ENCODE peak calls at places on chromosomes 4 and X, in four cellular contexts. P, K, Z and L are unnamed samples.

GRCh38 chrX:40006025-40007017 is 91.4 kb downstream of the BCOR start:
- DNase-seq in P (no peak), K (peak), Z (no peak), L (peak)

GRCh38 chrX:39152106-39152649 is 350.9 kb downstream of the MID1IP1 start:
- DNase-seq in P (no peak), K (peak), Z (peak), L (peak)

GRCh38 chrX:12137982-12138365 is 299 bp upstream of the FRMPD4 start:
- DNase-seq in P (no peak), K (no peak), Z (no peak), L (no peak)

GRCh38 chr4:35793045-35793722 is 451.1 kb downstream of the ARAP2 start:
- DNase-seq in P (no peak), K (no peak), Z (no peak), L (no peak)

GRCh38 chrX:11381464-11381863 is 88.3 kb downstream of the AMELX start:
- DNase-seq in P (peak), K (peak), Z (peak), L (no peak)

GRCh38 chr4:26003072-26003471 is 89.1 kb downstream of the SMIM20 start:
- DNase-seq in P (no peak), K (no peak), Z (no peak), L (no peak)

GRCh38 chrX:148365233-148365632 is 135.2 kb upstream of the AFF2 start:
- DNase-seq in P (no peak), K (no peak), Z (no peak), L (no peak)

GRCh38 chr4:185580699-185581098 is 45.4 kb upstream of the PDLIM3 start:
- DNase-seq in P (no peak), K (no peak), Z (no peak), L (no peak)

GRCh38 chrX:33974676-33975075 is 157.4 kb downstream of the FAM47A start:
- DNase-seq in P (no peak), K (no peak), Z (no peak), L (no peak)

GRCh38 chr4:56146956-56147355 is 198.2 kb downstream of the CEP135 start:
- DNase-seq in P (no peak), K (no peak), Z (no peak), L (no peak)

GRCh38 chr4:70556856-70557255 is 35.2 kb upstream of the AMBN start:
- DNase-seq in P (no peak), K (no peak), Z (no peak), L (no peak)

GRCh38 chr4:171629737-171630136 is 183.5 kb upstream of the GALNTL6 start:
- DNase-seq in P (no peak), K (no peak), Z (no peak), L (no peak)

GRCh38 chr4:152480901-152481300 is 55.0 kb downstream of the FBXW7 start:
- DNase-seq in P (no peak), K (no peak), Z (no peak), L (no peak)